ENCODE peak calls at places on chromosomes 2 and 18, in four cellular contexts. A, Q, U and I are unnamed samples.

GRCh38 chr18:56085561-56085960 is 497.6 kb upstream of the TCF4 start:
- DNase-seq in U (no peak), A (no peak), Q (no peak), I (no peak)

GRCh38 chr18:48274301-48274700 is 134.9 kb downstream of the ZBTB7C start:
- DNase-seq in U (no peak), A (no peak), Q (no peak), I (no peak)

GRCh38 chr2:108988796-108989713 is at the start of gene EDAR:
- DNase-seq in Q (peak; percentile 67), A (peak; percentile 25), U (peak; percentile 54), I (peak; percentile 57)

GRCh38 chr2:78940998-78941397 is 84.5 kb upstream of the REG3G start:
- DNase-seq in A (no peak), U (no peak), Q (no peak), I (no peak)

GRCh38 chr2:105411720-105412407 is 13.0 kb upstream of the FHL2 start:
- DNase-seq in U (no peak), Q (no peak), A (no peak), I (no peak)

GRCh38 chr18:45212186-45213039 is 402.9 kb upstream of the SLC14A2 start:
- DNase-seq in Q (peak; percentile 51), A (peak; percentile 41), U (peak; percentile 59), I (peak; percentile 22)

GRCh38 chr2:7373156-7373555 is 455.9 kb downstream of the RNF144A start:
- DNase-seq in U (no peak), A (no peak), Q (no peak), I (no peak)

GRCh38 chr2:191045141-191045540 is 31.2 kb upstream of the STAT1 start:
- DNase-seq in U (no peak), Q (no peak), A (no peak), I (no peak)

GRCh38 chr2:129502781-129503180 is 476.7 kb upstream of the RAB6C start:
- DNase-seq in A (no peak), Q (no peak), U (no peak), I (no peak)

GRCh38 chr2:69975136-69975852 is 13.9 kb upstream of the ASPRV1 start:
- DNase-seq in Q (no peak), U (no peak), A (peak; percentile 40), I (no peak)

GRCh38 chr18:79983253-79983652 is 5.1 kb downstream of the TXNL4A start:
- DNase-seq in U (no peak), A (no peak), Q (no peak), I (no peak)

GRCh38 chr18:75170022-75170789 is 38.7 kb downstream of the PTGR3 start:
- DNase-seq in U (peak; percentile 22), A (peak; percentile 12), Q (no peak), I (no peak)

GRCh38 chr2:160279813-160280465 is 79.9 kb upstream of the ITGB6 start:
- DNase-seq in A (no peak), Q (no peak), U (no peak), I (no peak)

GRCh38 chr2:197293252-197294007 is 17.1 kb downstream of the ANKRD44 start:
- DNase-seq in A (no peak), U (no peak), Q (no peak), I (no peak)

GRCh38 chr2:20664431-20665260 is 2.3 kb upstream of the GDF7 start:
- DNase-seq in U (peak; percentile 49), Q (peak; percentile 24), A (no peak), I (no peak)

GRCh38 chr2:191215666-191216065 is 29.5 kb upstream of the MYO1B start:
- DNase-seq in U (no peak), A (no peak), Q (no peak), I (no peak)

GRCh38 chr2:25685741-25686140 is 12.4 kb upstream of the DTNB start:
- DNase-seq in Q (no peak), A (no peak), U (no peak), I (no peak)

GRCh38 chr2:216949685-216950397 is 90.0 kb upstream of the TNP1 start:
- DNase-seq in A (no peak), Q (no peak), U (no peak), I (no peak)

GRCh38 chr18:6056171-6056932 is 161.0 kb upstream of the TMEM200C start:
- DNase-seq in Q (no peak), U (peak; percentile 57), A (no peak), I (no peak)

DNA sequence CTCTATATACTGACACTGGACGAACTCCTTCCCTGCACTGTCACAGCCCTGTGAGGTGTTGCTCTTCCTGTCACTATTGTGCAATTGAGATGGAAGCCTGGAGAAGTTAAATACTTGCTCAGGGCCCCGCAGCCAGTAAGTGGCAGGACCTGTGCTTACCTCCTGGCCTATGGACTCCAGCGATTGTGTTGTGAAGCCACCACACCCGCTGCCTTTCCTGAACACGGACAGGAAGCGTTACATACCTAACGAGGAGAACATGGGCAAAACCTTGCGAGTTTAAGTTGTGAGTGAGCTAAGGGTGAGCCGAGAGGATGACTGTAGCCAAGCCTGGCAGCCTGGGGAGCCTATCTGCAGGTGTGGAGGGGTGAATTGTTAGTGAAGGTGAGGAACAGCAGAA is 26.1 kb downstream of the RAB31 start:
- DNase-seq in A (no peak), Q (no peak), U (peak; percentile 70), I (no peak)
- H3K4me2 ChIP-seq in A (no peak overlapping the region), Q (no peak overlapping the region), U (peak overlapping the region; percentile 96), I (no peak overlapping the region)

GRCh38 chr2:119409506-119409905 is 22.1 kb upstream of the TMEM37 start:
- DNase-seq in A (no peak), U (no peak), Q (no peak), I (no peak)
- TF ChIP-seq ELF1 in A (no peak), U (no peak), Q (no peak), I (no peak)

GRCh38 chr2:2528801-2529200 is 197.7 kb upstream of the MYT1L start:
- DNase-seq in Q (no peak), U (no peak), A (no peak), I (no peak)
- H3K9ac ChIP-seq in Q (no peak overlapping the region), U (no peak overlapping the region), A (no peak overlapping the region), I (no peak overlapping the region)

GRCh38 chr2:240453461-240454030 is 18.1 kb downstream of the GPC1 start:
- DNase-seq in U (no peak), Q (peak; percentile 85), A (no peak), I (no peak)

GRCh38 chr2:240455719-240456606 is 20.5 kb downstream of the GPC1 start:
- DNase-seq in A (no peak), Q (no peak), U (no peak), I (no peak)

GRCh38 chr2:240452471-240453256 is 17.2 kb downstream of the GPC1 start:
- DNase-seq in Q (peak; percentile 98), U (peak; percentile 41), A (peak; percentile 89), I (no peak)

GRCh38 chr2:240455227-240455718 is 19.8 kb downstream of the GPC1 start:
- DNase-seq in Q (no peak), A (no peak), U (no peak), I (no peak)

DNA sequence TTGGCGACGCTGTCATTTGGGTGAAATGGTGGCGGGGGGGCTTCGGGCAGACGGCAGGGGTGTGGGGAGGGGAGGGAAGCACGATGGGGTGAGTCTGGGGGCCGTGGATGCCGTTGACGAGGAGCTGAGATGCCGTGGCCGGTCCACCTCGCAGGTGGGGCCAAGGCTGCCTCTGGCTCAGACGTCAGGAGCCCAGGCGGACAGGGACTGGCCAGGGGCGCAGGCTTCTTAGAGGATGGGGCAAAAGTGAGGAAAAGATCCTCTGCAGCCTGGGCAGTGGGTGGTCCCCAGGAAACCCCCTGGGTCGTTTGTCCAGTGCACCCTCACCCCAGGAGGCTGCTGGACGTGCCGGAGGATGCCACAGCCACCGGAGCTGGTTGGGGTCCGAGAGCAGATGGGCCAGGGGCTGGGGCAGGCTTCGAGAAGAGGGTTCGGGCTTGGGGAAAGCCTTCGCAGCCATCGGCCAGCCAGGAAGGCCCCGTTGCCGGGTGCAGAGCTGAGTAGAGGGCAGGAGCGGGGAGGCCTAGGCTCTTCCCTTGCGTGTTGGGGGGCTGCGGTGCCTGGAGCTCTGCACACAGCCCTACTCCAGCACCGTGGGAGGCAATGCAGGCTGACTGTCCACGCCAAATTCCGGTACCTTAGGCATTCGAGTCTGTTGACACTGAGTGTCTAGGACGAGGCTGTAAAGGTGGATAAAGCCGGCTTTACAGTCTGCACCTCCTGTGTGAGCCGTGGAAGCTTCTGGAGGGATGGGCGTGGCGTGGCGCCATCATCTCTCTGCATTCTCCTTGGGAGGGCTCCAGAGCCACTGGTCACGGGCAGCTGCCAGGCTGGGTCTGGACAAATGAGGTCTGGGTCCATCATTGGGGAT is 18.8 kb downstream of the GPC1 start:
- DNase-seq in U (no peak), Q (no peak), A (no peak), I (no peak)
- H3K4me2 ChIP-seq in U (peak overlapping the region; percentile 8), Q (peak overlapping the region; percentile 73), A (no peak overlapping the region), I (no peak overlapping the region)

GRCh38 chr2:45675130-45675812 is 23.8 kb downstream of the PRKCE start:
- DNase-seq in U (no peak), Q (peak; percentile 67), A (no peak), I (peak; percentile 57)
- TF ChIP-seq ELF1 in U (no peak), Q (no peak), A (no peak), I (no peak)

DNA sequence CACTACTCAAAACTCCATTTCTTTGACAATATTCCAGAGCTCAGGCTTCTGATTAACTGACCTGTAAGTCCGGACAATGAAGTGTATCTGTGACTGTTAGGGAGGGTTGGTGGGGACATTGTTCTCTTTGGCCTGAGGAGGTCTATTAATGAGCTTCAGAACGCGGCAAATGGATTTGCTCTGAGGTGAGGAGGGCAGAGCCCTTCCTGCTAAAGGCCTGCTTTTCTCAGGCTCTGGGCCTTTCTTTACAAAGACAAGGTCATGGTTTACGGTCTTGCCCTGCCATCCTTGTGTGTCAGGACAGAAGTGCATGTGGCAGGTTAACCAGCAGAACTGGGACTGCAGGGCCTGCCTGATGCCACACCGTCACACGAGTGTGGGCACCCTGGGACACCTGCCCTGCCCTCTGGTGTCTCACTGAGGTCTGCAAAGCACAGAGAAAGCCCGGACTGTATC is 7.2 kb downstream of the ALKAL2 start:
- DNase-seq in Q (no peak), U (no peak), A (no peak), I (no peak)
- H3K9ac ChIP-seq in Q (no peak overlapping the region), U (no peak overlapping the region), A (no peak overlapping the region), I (no peak overlapping the region)